ENCODE peak calls at places on chromosome 19, in ten cellular contexts. Z is GM23338; V is fibroblast of pulmonary artery; T is fibroblast of the aortic adventitia; P is epithelial cell of esophagus; C is HepG2; X is CD8-positive, alpha-beta T cell; Y is foreskin fibroblast; F is A549; I is fibroblast of lung. M is an unnamed sample.

GRCh38 chr19:45761714-45762113 is 7.3 kb downstream of the SIX5 start:
- DNase-seq in X (no peak), C (no peak), V (no peak), P (no peak), T (no peak), Z (no peak), Y (no peak), F (no peak), I (no peak), M (no peak)

GRCh38 chr19:35013047-35013819 is 13.1 kb downstream of the GRAMD1A start:
- DNase-seq in C (peak; percentile 48), X (peak; percentile 72), V (peak; percentile 79), P (peak; percentile 41), T (peak; percentile 62), F (peak; percentile 82), I (peak; percentile 58), Y (no peak), Z (peak; percentile 87), M (no peak)

GRCh38 chr19:35911790-35912189 is 3.7 kb upstream of the TYROBP start:
- DNase-seq in F (peak; percentile 59), P (peak; percentile 86), I (no peak), V (no peak), T (no peak), X (no peak), Z (no peak), C (no peak), Y (no peak), M (no peak)

GRCh38 chr19:40465025-40465780 is at the start of gene BLVRB:
- DNase-seq in Y (peak; percentile 49), F (peak; percentile 81), P (peak; percentile 64), X (no peak), C (peak; percentile 52), T (peak; percentile 82), V (peak; percentile 77), I (peak; percentile 71), Z (peak; percentile 19), M (no peak)

GRCh38 chr19:14146789-14147216 is 10.4 kb upstream of the ASF1B start:
- DNase-seq in X (no peak), V (peak; percentile 94), P (peak; percentile 85), I (peak; percentile 53), Y (peak; percentile 78), C (no peak), T (peak; percentile 80), F (no peak), Z (no peak), M (no peak)

GRCh38 chr19:17184381-17184841 is 30.7 kb upstream of the USE1 start:
- DNase-seq in C (no peak), F (no peak), Y (no peak), P (no peak), Z (no peak), T (no peak), I (no peak), V (no peak), X (peak; percentile 46), M (no peak)

GRCh38 chr19:710767-711166 is 2.0 kb downstream of the PALM start:
- DNase-seq in Z (no peak), X (no peak), Y (no peak), C (no peak), I (no peak), T (peak; percentile 25), V (no peak), F (no peak), P (no peak), M (no peak)

GRCh38 chr19:43957891-43958290 is 6.9 kb downstream of the ZNF221 start:
- DNase-seq in V (peak; percentile 27), I (peak; percentile 86), Z (no peak), F (no peak), Y (peak; percentile 87), C (peak; percentile 59), P (peak; percentile 7), T (peak; percentile 57), X (no peak), M (no peak)

GRCh38 chr19:39400997-39401548 is 5.6 kb upstream of the ZFP36 start:
- DNase-seq in Y (no peak), V (no peak), F (peak; percentile 44), Z (no peak), T (no peak), X (no peak), I (no peak), P (no peak), C (no peak), M (no peak)
- H3K4me3 ChIP-seq in Y (no peak overlapping the region), V (no peak overlapping the region), F (no peak overlapping the region), Z (peak overlapping the region; percentile 99), T (no peak overlapping the region), X (no peak overlapping the region), I (no peak overlapping the region), P (no peak overlapping the region), C (no peak overlapping the region), M (no peak overlapping the region)

GRCh38 chr19:57599377-57599760 is 316 bp upstream of the ZNF530 start:
- DNase-seq in I (no peak), P (no peak), T (no peak), C (no peak), Y (no peak), F (no peak), V (no peak), X (no peak), Z (no peak), M (no peak)

DNA sequence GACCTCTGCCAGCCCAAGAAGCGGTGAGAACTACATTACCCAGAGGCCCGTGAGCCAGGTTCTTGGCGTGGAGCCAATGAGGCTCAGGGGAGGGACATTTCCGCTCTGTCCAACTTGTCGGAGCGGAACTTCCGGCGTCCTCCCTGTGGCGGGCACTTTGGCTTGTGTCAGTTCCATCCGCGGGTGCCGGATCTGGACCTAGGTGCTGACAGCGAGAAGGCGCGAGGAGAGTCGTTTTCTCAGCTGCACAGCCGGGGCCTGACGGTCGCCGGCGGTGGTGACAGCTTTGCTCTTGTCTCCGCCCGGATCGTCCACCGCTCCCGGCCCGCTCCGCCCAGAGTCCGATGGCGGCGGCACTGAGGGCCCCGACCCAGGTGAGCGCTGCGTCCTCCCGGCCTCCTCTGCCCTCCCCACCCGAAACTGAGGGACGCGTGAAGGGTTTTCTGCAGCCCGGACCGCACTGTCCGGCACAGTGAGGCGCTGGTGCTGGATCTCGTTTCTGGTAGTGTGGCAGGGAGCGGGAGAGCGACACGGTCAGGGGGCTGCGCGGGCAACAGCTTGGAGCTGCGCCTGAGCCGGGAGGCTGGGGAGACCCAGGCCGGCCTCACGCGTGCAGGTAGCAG is at the start of gene ZNF530:
- DNase-seq in T (peak; percentile 91), Z (peak; percentile 97), I (peak; percentile 93), F (peak; percentile 96), C (peak; percentile 91), P (peak; percentile 94), X (peak; percentile 77), V (peak; percentile 95), Y (peak; percentile 90), M (peak; percentile 65)
- TF ChIP-seq CTCF in T (no peak), Z (no peak), I (no peak), F (no peak), C (peak; percentile 34), P (no peak), X (no peak), V (no peak), Y (no peak), M (no peak)

GRCh38 chr19:48624067-48624594 is 4.8 kb downstream of the SPHK2 start:
- DNase-seq in F (peak; percentile 97), Y (peak; percentile 98), V (peak; percentile 98), T (peak; percentile 96), X (peak; percentile 94), P (peak; percentile 98), C (peak; percentile 82), Z (peak; percentile 99), I (peak; percentile 97), M (peak; percentile 85)

GRCh38 chr19:48625891-48626327 is 6.6 kb downstream of the SPHK2 start:
- DNase-seq in P (no peak), V (no peak), C (no peak), T (no peak), F (no peak), I (no peak), Z (no peak), Y (no peak), X (no peak), M (no peak)

GRCh38 chr19:48627211-48627864 is 8.0 kb downstream of the SPHK2 start:
- DNase-seq in V (no peak), X (no peak), C (peak; percentile 73), P (peak; percentile 37), F (no peak), Y (no peak), I (no peak), Z (no peak), T (no peak), M (no peak)

GRCh38 chr19:48623556-48624066 is 4.3 kb downstream of the SPHK2 start:
- DNase-seq in X (no peak), Z (no peak), P (no peak), C (no peak), Y (no peak), T (no peak), V (no peak), I (no peak), F (no peak), M (no peak)

GRCh38 chr19:48624791-48625723 is 5.8 kb downstream of the SPHK2 start:
- DNase-seq in P (no peak), Y (no peak), C (no peak), V (no peak), Z (peak; percentile 73), X (no peak), F (no peak), I (no peak), T (no peak), M (no peak)
- H3K4me3 ChIP-seq in P (no peak overlapping the region), Y (peak overlapping the region; percentile 55), C (peak overlapping the region; percentile 52), V (peak overlapping the region; percentile 64), Z (peak overlapping the region; percentile 92), X (peak overlapping the region; percentile 36), F (peak overlapping the region; percentile 29), I (peak overlapping the region; percentile 48), T (peak overlapping the region; percentile 72), M (peak overlapping the region; percentile 69)

GRCh38 chr19:12140545-12141404 is 625 bp upstream of the ZNF20 start:
- DNase-seq in I (peak; percentile 84), C (peak; percentile 77), F (peak; percentile 34), Y (peak; percentile 78), T (peak; percentile 84), P (peak; percentile 89), X (peak; percentile 81), Z (peak; percentile 95), V (peak; percentile 88), M (peak; percentile 42)

GRCh38 chr19:12139885-12140544 is at the start of gene ZNF20:
- DNase-seq in I (peak; percentile 93), C (peak; percentile 90), V (peak; percentile 93), X (peak; percentile 79), F (peak; percentile 41), P (peak; percentile 97), Y (peak; percentile 91), T (peak; percentile 89), Z (peak; percentile 99), M (peak; percentile 83)

GRCh38 chr19:12139309-12139708 is 841 bp downstream of the ZNF20 start:
- DNase-seq in Z (peak; percentile 18), V (no peak), Y (no peak), P (no peak), X (no peak), C (no peak), I (no peak), T (peak; percentile 9), F (no peak), M (no peak)

GRCh38 chr19:12141405-12141736 is 1.2 kb upstream of the ZNF20 start:
- DNase-seq in F (no peak), I (no peak), Y (no peak), X (no peak), Z (no peak), C (no peak), V (no peak), T (no peak), P (no peak), M (no peak)

DNA sequence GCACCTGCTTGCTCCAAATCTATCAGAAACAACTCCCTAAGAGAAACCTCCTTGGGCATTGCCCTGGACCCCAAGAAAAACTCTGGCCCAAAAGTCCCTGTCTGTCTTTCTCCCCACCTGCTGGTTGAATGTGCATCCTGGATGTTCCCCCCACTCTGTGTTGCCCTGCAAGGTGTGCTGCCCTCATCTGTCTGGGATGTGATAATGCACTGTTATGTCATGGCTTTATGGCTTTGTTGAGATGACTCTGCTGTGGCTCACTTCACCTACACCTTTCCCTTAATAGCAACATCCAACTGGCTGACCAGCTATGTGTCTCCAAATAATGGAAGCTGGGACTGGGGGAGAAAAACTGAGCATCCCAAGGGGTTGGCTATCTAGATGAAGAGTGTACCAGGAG is 2.6 kb downstream of the ZNF20 start:
- DNase-seq in C (peak; percentile 67), T (no peak), V (no peak), I (no peak), P (no peak), Z (peak; percentile 73), Y (no peak), X (peak; percentile 12), F (no peak), M (no peak)
- TF ChIP-seq CTCF in C (peak; percentile 86), T (no peak), V (peak; percentile 13), I (no peak), P (no peak), Z (peak; percentile 91), Y (no peak), X (peak; percentile 58), F (no peak), M (peak; percentile 2)